ENCODE peak calls at places on chromosome 7, in ten cellular contexts. S, K, Z, P, E, F, Q, T, C and V are unnamed samples.

GRCh38 chr7:78993341-78993740 is 460.1 kb downstream of the MAGI2 start:
- DNase-seq in S (no peak), K (no peak), Z (no peak), P (no peak), E (no peak), F (no peak), Q (no peak), T (no peak), C (no peak), V (no peak)

GRCh38 chr7:155483868-155484325 is 26.0 kb downstream of the EN2 start:
- DNase-seq in S (no peak), K (no peak), Z (no peak), P (no peak), E (no peak), F (no peak), Q (no peak), T (peak), C (no peak), V (no peak)

GRCh38 chr7:33946094-33946699 is 40.9 kb downstream of the BMPER start:
- DNase-seq in S (no peak), K (no peak), Z (no peak), P (no peak), E (no peak), F (no peak), Q (no peak), T (no peak), C (no peak), V (no peak)

GRCh38 chr7:132381742-132382472 is 194.4 kb downstream of the PLXNA4 start:
- DNase-seq in S (no peak), K (no peak), Z (peak), P (no peak), E (no peak), F (no peak), Q (no peak), T (no peak), C (no peak), V (peak)

GRCh38 chr7:142425281-142425680 is 167.4 kb upstream of the PRSS58 start:
- DNase-seq in S (no peak), K (no peak), Z (no peak), P (no peak), E (no peak), F (no peak), Q (no peak), T (no peak), C (no peak), V (no peak)

GRCh38 chr7:64882341-64883112 is 20.5 kb upstream of the ZNF273 start:
- DNase-seq in S (no peak), K (no peak), Z (no peak), P (peak), E (no peak), F (peak), Q (peak), T (peak), C (no peak), V (peak)

GRCh38 chr7:116990056-116990455 is 36.8 kb downstream of the ST7 start:
- DNase-seq in S (no peak), K (no peak), Z (no peak), P (no peak), E (no peak), F (no peak), Q (no peak), T (no peak), C (no peak), V (no peak)

GRCh38 chr7:150317748-150318444 is 5.3 kb upstream of the LRRC61 start:
- DNase-seq in S (no peak), K (no peak), Z (no peak), P (peak), E (no peak), F (peak), Q (no peak), T (no peak), C (no peak), V (no peak)

GRCh38 chr7:46767071-46767470 is 814.8 kb downstream of the TNS3 start:
- DNase-seq in S (no peak), K (no peak), Z (no peak), P (no peak), E (no peak), F (no peak), Q (no peak), T (no peak), C (no peak), V (no peak)